ENCODE peak calls at places on chromosomes 13 and 19, in five cellular contexts. B, T, U, I and V are unnamed samples.

GRCh38 chr13:70703755-70704154 is 595.5 kb upstream of the KLHL1 start:
- DNase-seq in B (no peak), T (no peak), U (no peak), I (no peak), V (no peak)

GRCh38 chr13:106100261-106100919 is 435.1 kb downstream of the EFNB2 start:
- DNase-seq in B (no peak), T (no peak), U (no peak), I (peak), V (no peak)

GRCh38 chr19:38685666-38686529 is 38.4 kb downstream of the ACTN4 start:
- DNase-seq in B (peak), T (peak), U (no peak), I (peak), V (peak)

GRCh38 chr19:31255863-31256600 is 93.2 kb downstream of the TSHZ3 start:
- DNase-seq in B (no peak), T (no peak), U (no peak), I (no peak), V (no peak)

GRCh38 chr19:56988271-56988670 is 131.5 kb upstream of the USP29 start:
- DNase-seq in B (no peak), T (no peak), U (no peak), I (no peak), V (no peak)

GRCh38 chr13:107807306-107808073 is 407.8 kb downstream of the LIG4 start:
- DNase-seq in B (no peak), T (no peak), U (no peak), I (no peak), V (no peak)

GRCh38 chr19:33273881-33274662 is 28.3 kb downstream of the CEBPA start:
- DNase-seq in B (peak), T (no peak), U (no peak), I (peak), V (peak)

GRCh38 chr19:10762656-10763055 is 44.8 kb downstream of the DNM2 start:
- DNase-seq in B (no peak), T (no peak), U (no peak), I (no peak), V (no peak)

GRCh38 chr13:40591091-40591490 is 75.3 kb downstream of the FOXO1 start:
- DNase-seq in B (no peak), T (no peak), U (no peak), I (no peak), V (no peak)

GRCh38 chr13:110347535-110348308 is 40.6 kb downstream of the COL4A2 start:
- DNase-seq in B (peak), T (no peak), U (no peak), I (peak), V (peak)

GRCh38 chr19:11205939-11206570 is 8.7 kb upstream of the KANK2 start:
- DNase-seq in B (no peak), T (no peak), U (peak), I (no peak), V (no peak)

GRCh38 chr13:112752711-112753541 is 63.1 kb downstream of the ATP11A start:
- DNase-seq in B (no peak), T (no peak), U (no peak), I (no peak), V (no peak)
- TF ChIP-seq JUND in B (no peak), T (no peak), U (no peak), I (no peak), V (no peak)

GRCh38 chr19:45154064-45154827 is 6.5 kb downstream of the NKPD1 start:
- DNase-seq in B (peak), T (no peak), U (no peak), I (peak), V (no peak)
- TF ChIP-seq JUND in B (peak), T (no peak), U (no peak), I (no peak), V (no peak)

DNA sequence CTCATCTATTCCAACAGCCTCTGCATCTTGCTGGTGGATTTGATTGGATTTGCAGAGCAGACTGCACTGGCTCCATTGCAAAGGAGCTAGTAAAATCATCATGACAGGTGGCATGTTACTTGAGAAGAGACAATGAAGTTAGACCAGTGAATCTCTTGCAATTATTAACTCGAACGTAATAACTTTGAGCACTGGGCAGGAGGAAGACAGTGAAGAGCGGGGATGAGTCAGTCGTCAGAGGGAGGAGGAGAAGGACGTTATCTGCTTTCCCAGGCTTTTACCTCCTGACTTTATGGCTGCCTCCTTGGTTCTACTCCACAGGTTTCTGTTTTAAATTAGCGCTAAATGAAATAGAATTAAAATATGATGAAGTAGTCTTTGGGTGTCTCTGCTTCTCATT is 257.8 kb upstream of the IPO5 start:
- DNase-seq in B (no peak), T (no peak), U (no peak), I (no peak), V (no peak)
- TF ChIP-seq JUND in B (no peak), T (no peak), U (no peak), I (no peak), V (no peak)

GRCh38 chr19:3554254-3555083 is 2.9 kb downstream of the MFSD12 start:
- DNase-seq in B (no peak), T (peak), U (no peak), I (no peak), V (no peak)

GRCh38 chr19:3557461-3558248 is at the start of gene MFSD12:
- DNase-seq in B (peak), T (peak), U (peak), I (peak), V (peak)

GRCh38 chr19:3556423-3556977 is 886 bp downstream of the MFSD12 start:
- DNase-seq in B (no peak), T (no peak), U (no peak), I (no peak), V (no peak)

GRCh38 chr19:3555653-3556422 is 1.5 kb downstream of the MFSD12 start:
- DNase-seq in B (no peak), T (peak), U (no peak), I (no peak), V (no peak)

GRCh38 chr19:3556978-3557460 is 367 bp downstream of the MFSD12 start:
- DNase-seq in B (no peak), T (peak), U (no peak), I (no peak), V (peak)
- TF ChIP-seq JUND in B (no peak), T (no peak), U (no peak), I (no peak), V (no peak)

GRCh38 chr13:24361852-24362366 is 52.5 kb downstream of the C1QTNF9 start:
- DNase-seq in B (no peak), T (no peak), U (no peak), I (no peak), V (no peak)
- TF ChIP-seq JUND in B (no peak), T (no peak), U (no peak), I (no peak), V (no peak)

GRCh38 chr19:18263324-18264215 is 10.7 kb downstream of the IQCN start:
- DNase-seq in B (no peak), T (no peak), U (no peak), I (no peak), V (no peak)

GRCh38 chr19:18264428-18264827 is 9.8 kb downstream of the IQCN start:
- DNase-seq in B (peak), T (no peak), U (no peak), I (no peak), V (no peak)

GRCh38 chr19:18264956-18265610 is 9.2 kb downstream of the IQCN start:
- DNase-seq in B (no peak), T (no peak), U (no peak), I (no peak), V (no peak)

GRCh38 chr19:18265611-18265981 is 8.7 kb downstream of the IQCN start:
- DNase-seq in B (no peak), T (no peak), U (no peak), I (no peak), V (no peak)

DNA sequence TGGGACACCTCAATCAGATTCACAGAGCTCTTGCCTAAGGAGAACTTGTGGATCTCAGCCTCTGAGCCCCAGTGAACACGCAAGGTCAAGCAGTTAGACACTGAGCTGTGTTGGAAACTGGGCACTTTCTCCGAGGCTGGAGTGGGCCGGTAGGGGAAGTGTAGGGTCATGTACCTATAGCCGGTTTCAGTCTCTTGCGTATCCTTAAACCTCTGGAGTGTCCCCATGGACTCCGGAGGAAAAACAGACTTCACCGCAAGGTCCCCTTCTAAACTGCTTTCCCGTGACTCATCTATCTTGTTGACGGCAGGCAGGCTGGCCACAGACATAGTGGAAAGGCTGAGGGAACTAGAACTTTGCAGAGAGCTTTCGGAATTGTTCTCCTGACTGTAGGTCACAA is 11.3 kb downstream of the IQCN start:
- DNase-seq in B (no peak), T (no peak), U (no peak), I (no peak), V (no peak)
- TF ChIP-seq JUND in B (no peak), T (no peak), U (no peak), I (no peak), V (no peak)

GRCh38 chr13:99135591-99135990 is 65.1 kb upstream of the UBAC2 start:
- DNase-seq in B (no peak), T (no peak), U (no peak), I (no peak), V (no peak)
- TF ChIP-seq JUND in B (no peak), T (no peak), U (no peak), I (no peak), V (no peak)

GRCh38 chr19:35004517-35005255 is 4.6 kb downstream of the GRAMD1A start:
- DNase-seq in B (no peak), T (no peak), U (no peak), I (no peak), V (no peak)
- TF ChIP-seq JUND in B (no peak), T (no peak), U (no peak), I (no peak), V (no peak)

DNA sequence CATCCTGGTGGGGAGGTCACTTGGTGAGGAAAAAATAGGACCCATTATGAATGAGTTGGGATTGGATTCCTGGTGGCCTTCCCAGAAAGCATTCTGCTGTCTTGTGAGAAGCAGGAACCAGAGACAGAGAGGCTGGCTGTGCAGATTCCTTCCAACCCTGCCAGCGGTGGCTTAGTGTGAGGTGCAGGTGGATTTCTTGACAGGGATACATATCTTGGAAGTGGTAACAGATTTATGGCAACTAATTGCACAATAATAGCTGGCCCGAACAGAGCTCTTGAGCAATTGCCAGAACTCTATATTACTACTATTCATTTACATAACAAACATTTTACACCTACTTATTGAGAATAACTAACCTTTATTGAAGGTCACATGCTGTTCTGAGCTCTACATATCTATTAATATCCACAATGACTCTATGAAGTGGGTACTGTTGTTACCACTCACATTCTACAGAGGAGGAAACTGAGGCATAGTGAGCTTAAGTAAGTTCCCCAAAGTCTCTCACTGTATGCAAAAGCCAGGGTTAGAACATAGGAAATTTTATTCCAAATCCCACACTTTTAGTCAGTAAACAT is 173.9 kb upstream of the SERP2 start:
- DNase-seq in B (no peak), T (no peak), U (no peak), I (no peak), V (no peak)
- TF ChIP-seq JUND in B (no peak), T (no peak), U (no peak), I (no peak), V (no peak)

DNA sequence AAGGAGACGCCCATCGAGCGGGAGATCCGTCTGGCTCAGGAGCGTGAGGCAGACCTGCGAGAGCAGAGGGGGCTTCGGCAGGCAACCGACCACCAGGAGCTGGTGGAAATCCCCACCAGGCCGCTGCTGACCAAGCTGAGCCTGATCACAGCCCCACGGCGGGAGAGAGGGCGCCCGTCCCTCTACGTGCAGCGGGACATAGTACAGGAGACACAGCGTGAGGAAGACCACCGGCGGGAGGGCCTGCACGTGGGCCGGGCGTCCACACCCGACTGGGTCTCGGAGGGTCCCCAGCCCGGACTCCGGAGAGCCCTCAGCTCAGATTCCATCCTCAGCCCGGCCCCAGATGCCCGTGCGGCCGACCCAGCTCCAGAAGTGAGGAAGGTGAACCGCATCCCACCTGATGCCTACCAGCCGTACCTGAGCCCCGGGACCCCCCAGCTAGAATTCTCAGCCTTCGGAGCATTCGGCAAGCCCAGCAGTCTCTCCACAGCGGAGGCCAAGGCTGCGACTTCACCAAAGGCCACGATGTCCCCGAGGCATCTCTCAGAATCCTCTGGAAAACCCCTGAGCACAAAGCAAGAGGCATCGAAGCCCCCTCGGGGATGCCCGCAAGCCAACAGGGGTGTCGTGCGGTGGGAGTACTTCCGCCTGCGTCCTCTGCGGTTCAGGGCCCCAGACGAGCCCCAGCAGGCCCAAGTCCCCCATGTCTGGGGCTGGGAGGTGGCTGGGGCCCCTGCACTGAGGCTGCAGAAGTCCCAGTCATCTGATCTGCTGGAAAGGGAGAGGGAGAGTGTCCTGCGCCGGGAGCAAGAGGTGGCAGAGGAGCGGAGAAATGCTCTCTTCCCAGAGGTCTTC is 7.1 kb downstream of the MISP start:
- DNase-seq in B (no peak), T (no peak), U (no peak), I (no peak), V (no peak)
- TF ChIP-seq JUND in B (no peak), T (no peak), U (no peak), I (no peak), V (no peak)